ENCODE peak calls at places on chromosomes 13 and 19, in five cellular contexts. Z, I, D, C and J are unnamed samples.

GRCh38 chr19:10007811-10008211 is 2.5 kb downstream of the COL5A3 start:
- DNase-seq in Z (no peak), I (no peak), D (peak; percentile 63), C (no peak), J (peak; percentile 49)

GRCh38 chr19:8311461-8312260 is 3.5 kb upstream of the CD320 start:
- DNase-seq in Z (no peak), I (no peak), D (peak; percentile 47), C (peak; percentile 84), J (no peak)

GRCh38 chr13:52118595-52118994 is 10.3 kb downstream of the NEK5 start:
- DNase-seq in Z (no peak), I (no peak), D (no peak), C (no peak), J (no peak)

GRCh38 chr13:73195091-73195490 is 136.3 kb downstream of the KLF5 start:
- DNase-seq in Z (no peak), I (no peak), D (no peak), C (no peak), J (no peak)

GRCh38 chr19:5881543-5882299 is 11.4 kb upstream of the FUT5 start:
- DNase-seq in Z (no peak), I (no peak), D (no peak), C (no peak), J (no peak)

GRCh38 chr13:82758056-82758455 is 1124.2 kb downstream of the SLITRK1 start:
- DNase-seq in Z (no peak), I (no peak), D (no peak), C (no peak), J (no peak)

GRCh38 chr19:4633140-4633967 is 6.0 kb upstream of the TNFAIP8L1 start:
- DNase-seq in Z (peak; percentile 40), I (no peak), D (peak; percentile 58), C (no peak), J (no peak)

GRCh38 chr13:67278230-67278629 is 48.1 kb upstream of the PCDH9 start:
- DNase-seq in Z (peak; percentile 84), I (no peak), D (no peak), C (no peak), J (peak; percentile 46)

GRCh38 chr13:75581874-75582640 is 32.5 kb downstream of the UCHL3 start:
- DNase-seq in Z (no peak), I (no peak), D (no peak), C (no peak), J (no peak)

GRCh38 chr19:31451686-31452325 is 102.6 kb upstream of the TSHZ3 start:
- DNase-seq in Z (peak; percentile 43), I (no peak), D (no peak), C (no peak), J (no peak)

GRCh38 chr19:46413262-46414031 is at the start of gene CCDC8:
- DNase-seq in Z (peak; percentile 85), I (no peak), D (peak; percentile 89), C (no peak), J (peak; percentile 56)